ENCODE peak calls at places on chromosomes 11 and 22, in nine cellular contexts. V is NCI-H2029 treated with DMSO at 0.1 percent for 48 hours; H is RCC 7860; B is skeletal muscle cell; G is fibroblast of the aortic adventitia; T is mucosa of descending colon; D is activated naive CD8-positive, alpha-beta T cell treated with anti-CD3 and anti-CD28 coated beads, Interleukin-2, amount 50 U/mL, for 24 hours; C is neural progenitor cell; E is bronchial epithelial cell. I is an unnamed sample.

GRCh38 chr22:21714059-21714770 is 21.4 kb downstream of the YPEL1 start:
- DNase-seq in V (no peak), H (no peak), B (no peak), G (no peak), T (no peak), D (no peak), C (no peak), E (no peak), I (no peak)

GRCh38 chr22:43530864-43531201 is 119.0 kb downstream of the MPPED1 start:
- DNase-seq in V (no peak), H (no peak), B (no peak), G (no peak), T (no peak), D (no peak), C (no peak), E (peak; percentile 71), I (no peak)

GRCh38 chr11:36356201-36356600 is 60.1 kb downstream of the PRR5L start:
- DNase-seq in V (no peak), H (no peak), B (no peak), G (peak; percentile 21), T (peak; percentile 67), D (no peak), C (no peak), E (no peak), I (no peak)

GRCh38 chr11:62140302-62141110 is 16.7 kb downstream of the INCENP start:
- DNase-seq in V (no peak), H (no peak), B (no peak), G (no peak), T (no peak), D (no peak), C (no peak), E (no peak), I (no peak)

GRCh38 chr11:79413258-79413657 is 27.6 kb downstream of the TENM4 start:
- DNase-seq in V (peak; percentile 25), H (peak; percentile 30), B (peak; percentile 95), G (peak; percentile 91), T (peak; percentile 53), D (no peak), C (peak; percentile 68), E (peak; percentile 56), I (no peak)

GRCh38 chr22:48754611-48755331 is 1072.9 kb downstream of the BRD1 start:
- DNase-seq in V (no peak), H (no peak), B (no peak), G (no peak), T (no peak), D (no peak), C (no peak), E (no peak), I (no peak)

GRCh38 chr22:45828836-45829235 is 148.1 kb downstream of the WNT7B start:
- DNase-seq in V (no peak), H (no peak), B (no peak), G (no peak), T (no peak), D (no peak), C (no peak), E (no peak), I (no peak)

GRCh38 chr22:32255726-32256125 is 579 bp upstream of the SLC5A4 start:
- DNase-seq in V (no peak), H (no peak), B (no peak), G (no peak), T (no peak), D (no peak), C (no peak), E (peak; percentile 3), I (no peak)

GRCh38 chr11:78806214-78807004 is 231.7 kb upstream of the NARS2 start:
- DNase-seq in V (no peak), H (peak; percentile 23), B (no peak), G (no peak), T (no peak), D (no peak), C (no peak), E (peak; percentile 54), I (no peak)

GRCh38 chr22:30211124-30211820 is 35.3 kb downstream of the LIF start:
- DNase-seq in V (no peak), H (no peak), B (no peak), G (no peak), T (no peak), D (no peak), C (no peak), E (no peak), I (no peak)

GRCh38 chr11:70717961-70718595 is 319.7 kb downstream of the CTTN start:
- DNase-seq in V (no peak), H (no peak), B (no peak), G (no peak), T (no peak), D (no peak), C (no peak), E (no peak), I (no peak)

GRCh38 chr11:131850507-131850906 is 480.1 kb downstream of the NTM start:
- DNase-seq in V (no peak), H (no peak), B (no peak), G (no peak), T (no peak), D (no peak), C (peak; percentile 50), E (no peak), I (no peak)

GRCh38 chr11:4821021-4821420 is at the start of gene OR51F2:
- DNase-seq in V (no peak), H (no peak), B (no peak), G (no peak), T (no peak), D (no peak), C (no peak), E (no peak), I (no peak)

GRCh38 chr11:132549001-132549400 is 983.3 kb downstream of the OPCML start:
- DNase-seq in V (no peak), H (peak; percentile 57), B (no peak), G (no peak), T (no peak), D (no peak), C (no peak), E (no peak), I (no peak)

GRCh38 chr11:17561111-17561415 is 14.0 kb downstream of the OTOG start:
- DNase-seq in V (no peak), H (no peak), B (no peak), G (no peak), T (no peak), D (no peak), C (no peak), E (no peak), I (no peak)

GRCh38 chr22:27344546-27344945 is 457.0 kb downstream of the MN1 start:
- DNase-seq in V (peak; percentile 62), H (no peak), B (no peak), G (no peak), T (no peak), D (no peak), C (no peak), E (no peak), I (no peak)

GRCh38 chr11:100927579-100927978 is 202.0 kb downstream of the PGR start:
- DNase-seq in V (no peak), H (no peak), B (no peak), G (no peak), T (no peak), D (no peak), C (peak; percentile 85), E (no peak), I (no peak)

GRCh38 chr11:112247198-112247597 is 13.5 kb downstream of the PLET1 start:
- DNase-seq in V (no peak), H (no peak), B (no peak), G (peak; percentile 63), T (no peak), D (no peak), C (no peak), E (peak; percentile 71), I (no peak)

GRCh38 chr11:10716543-10717259 is 23.1 kb upstream of the IRAG1 start:
- DNase-seq in V (no peak), H (no peak), B (no peak), G (no peak), T (no peak), D (no peak), C (no peak), E (no peak), I (no peak)

GRCh38 chr11:6127881-6128280 is 20.4 kb downstream of the OR56B4 start:
- DNase-seq in V (no peak), H (no peak), B (no peak), G (peak; percentile 55), T (no peak), D (no peak), C (no peak), E (peak; percentile 56), I (no peak)

GRCh38 chr22:49201046-49201970 is 626.4 kb downstream of the BRD1 start:
- DNase-seq in V (no peak), H (no peak), B (no peak), G (no peak), T (no peak), D (no peak), C (no peak), E (no peak), I (no peak)

GRCh38 chr11:3165152-3165705 is at the start of gene OSBPL5:
- DNase-seq in V (no peak), H (peak; percentile 9), B (no peak), G (peak; percentile 51), T (peak; percentile 80), D (peak; percentile 61), C (peak; percentile 81), E (peak; percentile 26), I (no peak)

I was measured in DMS79.